ENCODE peak calls at places on chromosomes 1 and 21, in five cellular contexts. One of them, this sample, is unnamed.

GRCh38 chr1:6438047-6438525 is 13.5 kb downstream of the ESPN start:
- DNase-seq in HCT116: no peak
- DNase-seq in cardiac muscle cell: peak; percentile 59
- DNase-seq in glutamatergic neuron: peak; percentile 83
- DNase-seq in mucosa of descending colon: peak; percentile 64
- DNase-seq in this sample: peak; percentile 52

GRCh38 chr1:192763756-192764155 is 45.1 kb upstream of the RGS2 start:
- DNase-seq in HCT116: no peak
- DNase-seq in cardiac muscle cell: peak; percentile 34
- DNase-seq in glutamatergic neuron: no peak
- DNase-seq in mucosa of descending colon: no peak
- DNase-seq in this sample: peak; percentile 93

GRCh38 chr1:32786856-32787255 is 30.3 kb downstream of the YARS1 start:
- DNase-seq in HCT116: no peak
- DNase-seq in cardiac muscle cell: peak; percentile 39
- DNase-seq in glutamatergic neuron: no peak
- DNase-seq in mucosa of descending colon: no peak
- DNase-seq in this sample: no peak

GRCh38 chr1:238960071-238960470 is 426.3 kb upstream of the CHRM3 start:
- DNase-seq in HCT116: no peak
- DNase-seq in cardiac muscle cell: peak; percentile 85
- DNase-seq in glutamatergic neuron: no peak
- DNase-seq in mucosa of descending colon: no peak
- DNase-seq in this sample: peak; percentile 2

GRCh38 chr1:241990040-241990439 is 8.9 kb downstream of the MAP1LC3C start:
- DNase-seq in HCT116: peak; percentile 76
- DNase-seq in cardiac muscle cell: peak; percentile 91
- DNase-seq in glutamatergic neuron: peak; percentile 38
- DNase-seq in mucosa of descending colon: peak; percentile 70
- DNase-seq in this sample: peak; percentile 94

GRCh38 chr1:222106369-222106768 is 364.5 kb upstream of the DUSP10 start:
- DNase-seq in HCT116: no peak
- DNase-seq in cardiac muscle cell: no peak
- DNase-seq in glutamatergic neuron: no peak
- DNase-seq in mucosa of descending colon: no peak
- DNase-seq in this sample: no peak

GRCh38 chr1:9321480-9321849 is 28.8 kb downstream of the SPSB1 start:
- DNase-seq in HCT116: no peak
- DNase-seq in cardiac muscle cell: peak; percentile 78
- DNase-seq in glutamatergic neuron: no peak
- DNase-seq in mucosa of descending colon: no peak
- DNase-seq in this sample: peak; percentile 93

GRCh38 chr1:71641903-71642302 is 561.1 kb upstream of the ZRANB2 start:
- DNase-seq in HCT116: no peak
- DNase-seq in cardiac muscle cell: no peak
- DNase-seq in glutamatergic neuron: no peak
- DNase-seq in mucosa of descending colon: no peak
- DNase-seq in this sample: no peak

GRCh38 chr1:41576206-41576605 is 91.7 kb upstream of the EDN2 start:
- DNase-seq in HCT116: no peak
- DNase-seq in cardiac muscle cell: no peak
- DNase-seq in glutamatergic neuron: no peak
- DNase-seq in mucosa of descending colon: no peak
- DNase-seq in this sample: peak; percentile 7

GRCh38 chr1:6800728-6801127 is 15.5 kb downstream of the CAMTA1 start:
- DNase-seq in HCT116: no peak
- DNase-seq in cardiac muscle cell: peak; percentile 67
- DNase-seq in glutamatergic neuron: no peak
- DNase-seq in mucosa of descending colon: no peak
- DNase-seq in this sample: peak; percentile 88

GRCh38 chr1:43858324-43858723 is 75.3 kb upstream of the ARTN start:
- DNase-seq in HCT116: no peak
- DNase-seq in cardiac muscle cell: peak; percentile 98
- DNase-seq in glutamatergic neuron: no peak
- DNase-seq in mucosa of descending colon: no peak
- DNase-seq in this sample: peak; percentile 93

GRCh38 chr1:63663873-63664272 is 70.7 kb downstream of the PGM1 start:
- DNase-seq in HCT116: no peak
- DNase-seq in cardiac muscle cell: no peak
- DNase-seq in glutamatergic neuron: no peak
- DNase-seq in mucosa of descending colon: no peak
- DNase-seq in this sample: no peak

GRCh38 chr1:185512442-185512841 is 195.4 kb upstream of the IVNS1ABP start:
- DNase-seq in HCT116: no peak
- DNase-seq in cardiac muscle cell: no peak
- DNase-seq in glutamatergic neuron: no peak
- DNase-seq in mucosa of descending colon: no peak
- DNase-seq in this sample: no peak

GRCh38 chr1:117747605-117748004 is 141.8 kb downstream of the TENT5C start:
- DNase-seq in HCT116: no peak
- DNase-seq in cardiac muscle cell: no peak
- DNase-seq in glutamatergic neuron: no peak
- DNase-seq in mucosa of descending colon: no peak
- DNase-seq in this sample: no peak

GRCh38 chr1:63643926-63644325 is 50.7 kb downstream of the PGM1 start:
- DNase-seq in HCT116: no peak
- DNase-seq in cardiac muscle cell: no peak
- DNase-seq in glutamatergic neuron: no peak
- DNase-seq in mucosa of descending colon: no peak
- DNase-seq in this sample: no peak

GRCh38 chr21:41121785-41122415 is 46.1 kb upstream of the BACE2 start:
- DNase-seq in HCT116: peak; percentile 73
- DNase-seq in cardiac muscle cell: peak; percentile 86
- DNase-seq in glutamatergic neuron: peak; percentile 83
- DNase-seq in mucosa of descending colon: peak; percentile 69
- DNase-seq in this sample: peak; percentile 32

DNA sequence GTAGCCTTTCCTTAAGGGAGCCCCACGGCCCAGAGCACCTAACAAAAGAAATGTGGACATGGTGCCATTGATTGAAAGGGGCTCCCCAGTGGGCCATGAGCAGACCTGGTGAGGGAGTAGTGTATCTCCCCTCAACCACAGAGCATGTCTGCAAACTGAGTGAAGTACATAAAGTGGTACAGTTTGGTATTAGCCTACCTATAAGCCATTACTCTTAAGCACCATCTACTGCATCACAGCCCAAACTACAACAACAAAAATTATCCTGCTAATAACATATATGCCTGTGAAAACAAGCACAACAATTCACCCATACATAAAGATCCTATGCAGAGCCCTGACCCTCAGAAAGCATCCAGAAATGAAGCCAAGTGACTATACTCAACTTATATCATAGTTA is 407.8 kb downstream of the PTPRC start:
- DNase-seq in HCT116: no peak
- DNase-seq in cardiac muscle cell: peak; percentile 21
- DNase-seq in glutamatergic neuron: no peak
- DNase-seq in mucosa of descending colon: no peak
- DNase-seq in this sample: peak; percentile 6
- TF ChIP-seq CTCF in HCT116: no peak
- TF ChIP-seq CTCF in cardiac muscle cell: peak; percentile 24
- TF ChIP-seq CTCF in glutamatergic neuron: no peak
- TF ChIP-seq CTCF in mucosa of descending colon: no peak
- TF ChIP-seq CTCF in this sample: peak; percentile 36

GRCh38 chr1:100455478-100456072 is 82.4 kb upstream of the GPR88 start:
- DNase-seq in HCT116: no peak
- DNase-seq in cardiac muscle cell: peak; percentile 30
- DNase-seq in glutamatergic neuron: no peak
- DNase-seq in mucosa of descending colon: no peak
- DNase-seq in this sample: peak; percentile 12
- TF ChIP-seq CTCF in HCT116: peak; percentile 69
- TF ChIP-seq CTCF in cardiac muscle cell: peak; percentile 44
- TF ChIP-seq CTCF in glutamatergic neuron: peak; percentile 75
- TF ChIP-seq CTCF in mucosa of descending colon: no peak
- TF ChIP-seq CTCF in this sample: peak; percentile 43

GRCh38 chr1:183023601-183024351 is 556 bp downstream of the LAMC1 start:
- DNase-seq in HCT116: peak; percentile 61
- DNase-seq in cardiac muscle cell: peak; percentile 49
- DNase-seq in glutamatergic neuron: peak; percentile 74
- DNase-seq in mucosa of descending colon: peak; percentile 78
- DNase-seq in this sample: no peak
- TF ChIP-seq CTCF in HCT116: peak; percentile 56
- TF ChIP-seq CTCF in cardiac muscle cell: peak; percentile 50
- TF ChIP-seq CTCF in glutamatergic neuron: no peak
- TF ChIP-seq CTCF in mucosa of descending colon: peak; percentile 23
- TF ChIP-seq CTCF in this sample: peak; percentile 44

GRCh38 chr1:180816132-180816531 is 96.6 kb upstream of the KIAA1614 start:
- DNase-seq in HCT116: no peak
- DNase-seq in cardiac muscle cell: no peak
- DNase-seq in glutamatergic neuron: no peak
- DNase-seq in mucosa of descending colon: no peak
- DNase-seq in this sample: no peak

GRCh38 chr1:180815188-180815587 is 97.5 kb upstream of the KIAA1614 start:
- DNase-seq in HCT116: no peak
- DNase-seq in cardiac muscle cell: no peak
- DNase-seq in glutamatergic neuron: no peak
- DNase-seq in mucosa of descending colon: no peak
- DNase-seq in this sample: peak; percentile 11

GRCh38 chr1:180814258-180814657 is 98.4 kb upstream of the KIAA1614 start:
- DNase-seq in HCT116: no peak
- DNase-seq in cardiac muscle cell: no peak
- DNase-seq in glutamatergic neuron: no peak
- DNase-seq in mucosa of descending colon: no peak
- DNase-seq in this sample: no peak

DNA sequence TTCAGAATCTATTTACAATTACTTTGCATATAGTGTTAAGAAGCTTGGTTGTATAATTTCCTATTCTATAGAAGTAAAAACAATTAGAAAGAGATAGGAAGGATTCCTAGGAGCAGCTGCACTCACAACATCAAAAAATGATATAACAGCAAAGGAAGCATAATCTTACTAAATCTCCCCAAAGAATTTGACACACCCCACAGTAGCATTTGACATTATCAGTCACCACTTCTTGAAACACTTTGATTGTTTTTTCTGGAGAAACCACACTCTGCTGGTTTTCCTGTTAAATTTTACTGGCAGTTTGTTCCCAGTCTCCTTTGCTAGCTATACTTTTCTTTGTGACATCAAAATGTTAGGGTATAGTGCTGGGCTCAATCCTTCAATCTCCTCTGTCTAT is 100.8 kb upstream of the KIAA1614 start:
- DNase-seq in HCT116: no peak
- DNase-seq in cardiac muscle cell: no peak
- DNase-seq in glutamatergic neuron: no peak
- DNase-seq in mucosa of descending colon: no peak
- DNase-seq in this sample: no peak
- TF ChIP-seq CTCF in HCT116: no peak
- TF ChIP-seq CTCF in cardiac muscle cell: no peak
- TF ChIP-seq CTCF in glutamatergic neuron: no peak
- TF ChIP-seq CTCF in mucosa of descending colon: no peak
- TF ChIP-seq CTCF in this sample: no peak

DNA sequence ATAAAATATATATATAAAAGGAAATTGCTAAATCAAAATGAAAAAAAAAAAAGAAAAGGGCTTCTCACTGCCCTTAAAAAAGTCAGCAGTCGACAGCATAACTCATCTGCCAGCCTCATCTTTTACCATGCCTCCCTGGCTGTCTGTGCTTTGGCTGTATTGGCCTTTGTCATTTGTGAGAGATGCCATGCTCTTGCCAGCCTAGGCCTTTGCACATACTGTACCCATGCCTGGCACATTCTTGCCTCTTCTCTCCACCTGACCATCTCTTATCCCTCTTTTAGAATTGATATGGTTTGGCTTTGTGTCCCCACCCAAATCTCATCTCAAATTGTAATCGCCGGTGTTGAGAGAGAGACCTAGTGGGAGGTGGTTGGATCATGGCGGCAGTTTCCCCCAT is 37.1 kb downstream of the DIRAS3 start:
- DNase-seq in HCT116: no peak
- DNase-seq in cardiac muscle cell: no peak
- DNase-seq in glutamatergic neuron: no peak
- DNase-seq in mucosa of descending colon: no peak
- DNase-seq in this sample: no peak
- TF ChIP-seq CTCF in HCT116: no peak
- TF ChIP-seq CTCF in cardiac muscle cell: no peak
- TF ChIP-seq CTCF in glutamatergic neuron: no peak
- TF ChIP-seq CTCF in mucosa of descending colon: no peak
- TF ChIP-seq CTCF in this sample: no peak

GRCh38 chr1:36514501-36514900 is 31.8 kb upstream of the CSF3R start:
- DNase-seq in HCT116: no peak
- DNase-seq in cardiac muscle cell: no peak
- DNase-seq in glutamatergic neuron: no peak
- DNase-seq in mucosa of descending colon: no peak
- DNase-seq in this sample: no peak

GRCh38 chr1:36517019-36517387 is 34.3 kb upstream of the CSF3R start:
- DNase-seq in HCT116: no peak
- DNase-seq in cardiac muscle cell: no peak
- DNase-seq in glutamatergic neuron: no peak
- DNase-seq in mucosa of descending colon: no peak
- DNase-seq in this sample: no peak

GRCh38 chr1:36515315-36516138 is 32.8 kb upstream of the CSF3R start:
- DNase-seq in HCT116: no peak
- DNase-seq in cardiac muscle cell: no peak
- DNase-seq in glutamatergic neuron: no peak
- DNase-seq in mucosa of descending colon: no peak
- DNase-seq in this sample: no peak

GRCh38 chr1:36517415-36517814 is 34.7 kb upstream of the CSF3R start:
- DNase-seq in HCT116: no peak
- DNase-seq in cardiac muscle cell: no peak
- DNase-seq in glutamatergic neuron: no peak
- DNase-seq in mucosa of descending colon: no peak
- DNase-seq in this sample: no peak

GRCh38 chr1:36516372-36517018 is 33.8 kb upstream of the CSF3R start:
- DNase-seq in HCT116: peak; percentile 39
- DNase-seq in cardiac muscle cell: peak; percentile 71
- DNase-seq in glutamatergic neuron: peak; percentile 72
- DNase-seq in mucosa of descending colon: peak; percentile 61
- DNase-seq in this sample: peak; percentile 61
- TF ChIP-seq CTCF in HCT116: peak; percentile 93
- TF ChIP-seq CTCF in cardiac muscle cell: peak; percentile 86
- TF ChIP-seq CTCF in glutamatergic neuron: peak; percentile 94
- TF ChIP-seq CTCF in mucosa of descending colon: peak; percentile 49
- TF ChIP-seq CTCF in this sample: peak; percentile 84

GRCh38 chr1:168452329-168452728 is 91.5 kb downstream of the XCL2 start:
- DNase-seq in HCT116: no peak
- DNase-seq in cardiac muscle cell: no peak
- DNase-seq in glutamatergic neuron: no peak
- DNase-seq in mucosa of descending colon: no peak
- DNase-seq in this sample: peak; percentile 21
- TF ChIP-seq CTCF in HCT116: peak; percentile 64
- TF ChIP-seq CTCF in cardiac muscle cell: peak; percentile 18
- TF ChIP-seq CTCF in glutamatergic neuron: no peak
- TF ChIP-seq CTCF in mucosa of descending colon: no peak
- TF ChIP-seq CTCF in this sample: peak; percentile 20

This sample was measured in fibroblast of villous mesenchyme.